ENCODE peak calls at places on chromosomes 3 and 15, in ten cellular contexts. One of them, this sample, is unnamed.

GRCh38 chr15:100095896-100096600 is 245.7 kb downstream of the ADAMTS17 start:
- DNase-seq in effector CD4-positive, alpha-beta T cell: no peak
- DNase-seq in epithelial cell of esophagus: peak; percentile 56
- DNase-seq in stimulated activated CD4-positive, alpha-beta T cell treated with anti-CD3 and anti-CD28 coated beads, Interleukin-1b, Interleukin-23, amount 100 ng/mL, for 48 hours: no peak
- DNase-seq in A172: no peak
- DNase-seq in HTR-8/SVneo: no peak
- DNase-seq in NCI-H1417: no peak
- DNase-seq in COLO829: no peak
- DNase-seq in A549: no peak
- DNase-seq in AG09319: no peak
- DNase-seq in this sample: no peak

GRCh38 chr3:12708584-12709192 is 44.8 kb upstream of the RAF1 start:
- DNase-seq in effector CD4-positive, alpha-beta T cell: no peak
- DNase-seq in NCI-H1417: no peak
- DNase-seq in A549: no peak
- DNase-seq in HTR-8/SVneo: peak; percentile 60
- DNase-seq in AG09319: peak; percentile 54
- DNase-seq in COLO829: peak; percentile 17
- DNase-seq in epithelial cell of esophagus: peak; percentile 85
- DNase-seq in stimulated activated CD4-positive, alpha-beta T cell treated with anti-CD3 and anti-CD28 coated beads, Interleukin-1b, Interleukin-23, amount 100 ng/mL, for 48 hours: no peak
- DNase-seq in A172: peak; percentile 86
- DNase-seq in this sample: no peak

GRCh38 chr15:58865420-58865880 is 68.0 kb downstream of the SLTM start:
- DNase-seq in A549: no peak
- DNase-seq in HTR-8/SVneo: no peak
- DNase-seq in COLO829: no peak
- DNase-seq in effector CD4-positive, alpha-beta T cell: no peak
- DNase-seq in epithelial cell of esophagus: no peak
- DNase-seq in A172: no peak
- DNase-seq in stimulated activated CD4-positive, alpha-beta T cell treated with anti-CD3 and anti-CD28 coated beads, Interleukin-1b, Interleukin-23, amount 100 ng/mL, for 48 hours: no peak
- DNase-seq in NCI-H1417: no peak
- DNase-seq in AG09319: no peak
- DNase-seq in this sample: no peak

GRCh38 chr15:52496776-52497470 is 31.8 kb downstream of the MYO5A start:
- DNase-seq in COLO829: no peak
- DNase-seq in epithelial cell of esophagus: peak; percentile 96
- DNase-seq in A172: peak; percentile 70
- DNase-seq in NCI-H1417: no peak
- DNase-seq in effector CD4-positive, alpha-beta T cell: no peak
- DNase-seq in AG09319: no peak
- DNase-seq in A549: peak; percentile 44
- DNase-seq in stimulated activated CD4-positive, alpha-beta T cell treated with anti-CD3 and anti-CD28 coated beads, Interleukin-1b, Interleukin-23, amount 100 ng/mL, for 48 hours: peak; percentile 78
- DNase-seq in HTR-8/SVneo: no peak
- DNase-seq in this sample: peak; percentile 62

GRCh38 chr15:80246425-80246894 is 5.6 kb downstream of the CTXND1 start:
- DNase-seq in A172: no peak
- DNase-seq in NCI-H1417: no peak
- DNase-seq in COLO829: peak; percentile 84
- DNase-seq in effector CD4-positive, alpha-beta T cell: no peak
- DNase-seq in stimulated activated CD4-positive, alpha-beta T cell treated with anti-CD3 and anti-CD28 coated beads, Interleukin-1b, Interleukin-23, amount 100 ng/mL, for 48 hours: no peak
- DNase-seq in A549: no peak
- DNase-seq in AG09319: no peak
- DNase-seq in epithelial cell of esophagus: no peak
- DNase-seq in HTR-8/SVneo: no peak
- DNase-seq in this sample: no peak

GRCh38 chr3:32399030-32399620 is 7.5 kb downstream of the CMTM7 start:
- DNase-seq in epithelial cell of esophagus: peak; percentile 66
- DNase-seq in stimulated activated CD4-positive, alpha-beta T cell treated with anti-CD3 and anti-CD28 coated beads, Interleukin-1b, Interleukin-23, amount 100 ng/mL, for 48 hours: no peak
- DNase-seq in effector CD4-positive, alpha-beta T cell: peak; percentile 55
- DNase-seq in NCI-H1417: peak; percentile 13
- DNase-seq in A172: peak; percentile 57
- DNase-seq in A549: peak; percentile 59
- DNase-seq in AG09319: no peak
- DNase-seq in HTR-8/SVneo: peak; percentile 35
- DNase-seq in COLO829: peak; percentile 64
- DNase-seq in this sample: peak; percentile 73

GRCh38 chr15:26866298-26867198 is at the start of gene GABRA5:
- DNase-seq in effector CD4-positive, alpha-beta T cell: no peak
- DNase-seq in NCI-H1417: peak; percentile 70
- DNase-seq in HTR-8/SVneo: no peak
- DNase-seq in AG09319: no peak
- DNase-seq in A549: peak; percentile 86
- DNase-seq in A172: no peak
- DNase-seq in COLO829: no peak
- DNase-seq in stimulated activated CD4-positive, alpha-beta T cell treated with anti-CD3 and anti-CD28 coated beads, Interleukin-1b, Interleukin-23, amount 100 ng/mL, for 48 hours: no peak
- DNase-seq in epithelial cell of esophagus: peak; percentile 24
- DNase-seq in this sample: no peak

GRCh38 chr3:141878812-141879211 is 2.4 kb downstream of the ATP1B3 start:
- DNase-seq in effector CD4-positive, alpha-beta T cell: no peak
- DNase-seq in A549: no peak
- DNase-seq in NCI-H1417: peak; percentile 16
- DNase-seq in stimulated activated CD4-positive, alpha-beta T cell treated with anti-CD3 and anti-CD28 coated beads, Interleukin-1b, Interleukin-23, amount 100 ng/mL, for 48 hours: no peak
- DNase-seq in AG09319: no peak
- DNase-seq in COLO829: no peak
- DNase-seq in HTR-8/SVneo: no peak
- DNase-seq in A172: no peak
- DNase-seq in epithelial cell of esophagus: peak; percentile 26
- DNase-seq in this sample: peak; percentile 19

GRCh38 chr15:90086868-90087268 is 15.4 kb downstream of the IDH2 start:
- DNase-seq in AG09319: no peak
- DNase-seq in A172: peak; percentile 29
- DNase-seq in effector CD4-positive, alpha-beta T cell: no peak
- DNase-seq in HTR-8/SVneo: no peak
- DNase-seq in COLO829: peak; percentile 64
- DNase-seq in stimulated activated CD4-positive, alpha-beta T cell treated with anti-CD3 and anti-CD28 coated beads, Interleukin-1b, Interleukin-23, amount 100 ng/mL, for 48 hours: peak; percentile 46
- DNase-seq in NCI-H1417: peak; percentile 53
- DNase-seq in epithelial cell of esophagus: peak; percentile 62
- DNase-seq in A549: peak; percentile 68
- DNase-seq in this sample: peak; percentile 50

GRCh38 chr15:43095708-43096347 is 10.0 kb downstream of the UBR1 start:
- DNase-seq in A549: no peak
- DNase-seq in AG09319: no peak
- DNase-seq in COLO829: no peak
- DNase-seq in stimulated activated CD4-positive, alpha-beta T cell treated with anti-CD3 and anti-CD28 coated beads, Interleukin-1b, Interleukin-23, amount 100 ng/mL, for 48 hours: no peak
- DNase-seq in effector CD4-positive, alpha-beta T cell: no peak
- DNase-seq in epithelial cell of esophagus: peak; percentile 60
- DNase-seq in HTR-8/SVneo: no peak
- DNase-seq in NCI-H1417: no peak
- DNase-seq in A172: no peak
- DNase-seq in this sample: no peak

GRCh38 chr3:100107227-100107626 is 7.1 kb downstream of the FILIP1L start:
- DNase-seq in COLO829: no peak
- DNase-seq in effector CD4-positive, alpha-beta T cell: no peak
- DNase-seq in stimulated activated CD4-positive, alpha-beta T cell treated with anti-CD3 and anti-CD28 coated beads, Interleukin-1b, Interleukin-23, amount 100 ng/mL, for 48 hours: no peak
- DNase-seq in A172: peak; percentile 25
- DNase-seq in AG09319: no peak
- DNase-seq in A549: no peak
- DNase-seq in epithelial cell of esophagus: peak; percentile 74
- DNase-seq in HTR-8/SVneo: no peak
- DNase-seq in NCI-H1417: no peak
- DNase-seq in this sample: no peak

GRCh38 chr3:196563721-196564225 is 4.6 kb downstream of the WDR53 start:
- DNase-seq in COLO829: no peak
- DNase-seq in epithelial cell of esophagus: peak; percentile 84
- DNase-seq in HTR-8/SVneo: peak; percentile 26
- DNase-seq in A549: peak; percentile 23
- DNase-seq in effector CD4-positive, alpha-beta T cell: peak; percentile 13
- DNase-seq in stimulated activated CD4-positive, alpha-beta T cell treated with anti-CD3 and anti-CD28 coated beads, Interleukin-1b, Interleukin-23, amount 100 ng/mL, for 48 hours: peak; percentile 20
- DNase-seq in AG09319: no peak
- DNase-seq in NCI-H1417: no peak
- DNase-seq in A172: peak; percentile 83
- DNase-seq in this sample: peak; percentile 66

This sample was measured in endothelial cell of umbilical vein.